ENCODE peak calls at places on chromosomes 4 and X, in eight cellular contexts. C is endothelial cell, A is tibial nerve, M is ovary, B is kidney, P is lower lobe of right lung, N is vagina, X is PC-3. L is an unnamed sample.
A peak's percentile ranks its signal among the peaks of the same experiment; 100 is the strongest.

GRCh38 chr4:41196633-41197332 is 17.6 kb downstream of the APBB2 start:
- DNase-seq in C (no peak), A (no peak), M (no peak), B (no peak), P (no peak), N (no peak), X (no peak), L (no peak)

GRCh38 chrX:3046253-3046909 is 5.1 kb downstream of the ARSF start:
- DNase-seq in C (no peak), A (no peak), M (no peak), B (no peak), P (no peak), N (no peak), X (no peak), L (no peak)

GRCh38 chrX:101485212-101486064 is at the start of gene ARMCX4:
- DNase-seq in C (peak; percentile 53), A (no peak), M (peak; percentile 85), B (peak; percentile 84), P (peak; percentile 55), N (no peak), X (no peak), L (peak; percentile 38)

GRCh38 chr4:155809835-155810234 is 51.0 kb downstream of the GUCY1B1 start:
- DNase-seq in C (no peak), A (peak; percentile 17), M (no peak), B (no peak), P (no peak), N (no peak), X (peak; percentile 87), L (no peak)

GRCh38 chr4:10599574-10599973 is 85.0 kb downstream of the CLNK start:
- DNase-seq in C (no peak), A (no peak), M (no peak), B (no peak), P (no peak), N (no peak), X (no peak), L (no peak)

GRCh38 chr4:26860922-26861433 is 337 bp downstream of the STIM2 start:
- DNase-seq in C (peak; percentile 59), A (no peak), M (peak; percentile 67), B (peak; percentile 89), P (peak; percentile 78), N (no peak), X (peak; percentile 19), L (peak; percentile 51)

GRCh38 chrX:26783512-26784225 is 567.7 kb downstream of the MAGEB5 start:
- DNase-seq in C (no peak), A (no peak), M (no peak), B (no peak), P (no peak), N (no peak), X (peak; percentile 25), L (no peak)

GRCh38 chr4:152415980-152416379 is 119.9 kb downstream of the FBXW7 start:
- DNase-seq in C (no peak), A (no peak), M (no peak), B (no peak), P (no peak), N (no peak), X (peak; percentile 40), L (no peak)

GRCh38 chr4:2924286-2924685 is 38.9 kb downstream of the NOP14 start:
- DNase-seq in C (no peak), A (no peak), M (no peak), B (peak; percentile 54), P (peak; percentile 42), N (no peak), X (no peak), L (no peak)

GRCh38 chrX:43504394-43504793 is 151.7 kb upstream of the MAOA start:
- DNase-seq in C (no peak), A (no peak), M (no peak), B (no peak), P (no peak), N (no peak), X (no peak), L (no peak)

GRCh38 chr4:88814043-88814617 is 116.5 kb upstream of the NAP1L5 start:
- DNase-seq in C (no peak), A (no peak), M (no peak), B (no peak), P (no peak), N (no peak), X (no peak), L (no peak)
- TF ChIP-seq CTCF in C (no peak), A (no peak), M (no peak), B (peak; percentile 25), P (no peak), N (no peak), X (no peak), L (peak; percentile 52)

GRCh38 chr4:76733380-76733779 is 164.6 kb downstream of the SOWAHB start:
- DNase-seq in C (no peak), A (no peak), M (no peak), B (no peak), P (no peak), N (no peak), X (peak; percentile 70), L (no peak)
- TF ChIP-seq CTCF in C (no peak), A (no peak), M (no peak), B (peak; percentile 42), P (no peak), N (no peak), X (peak; percentile 80), L (peak; percentile 35)

GRCh38 chr4:5472166-5472565 is 236.2 kb downstream of the EVC2 start:
- DNase-seq in C (no peak), A (no peak), M (no peak), B (no peak), P (no peak), N (no peak), X (no peak), L (no peak)
- TF ChIP-seq CTCF in C (no peak), A (no peak), M (no peak), B (no peak), P (no peak), N (no peak), X (no peak), L (no peak)

GRCh38 chr4:98150092-98150761 is 7.0 kb upstream of the STPG2 start:
- DNase-seq in C (no peak), A (no peak), M (no peak), B (no peak), P (no peak), N (no peak), X (peak; percentile 18), L (no peak)
- TF ChIP-seq CTCF in C (peak; percentile 39), A (no peak), M (no peak), B (peak; percentile 11), P (no peak), N (no peak), X (peak; percentile 50), L (peak; percentile 49)

GRCh38 chrX:154097597-154098541 is at the start of gene MECP2:
- DNase-seq in C (peak; percentile 88), A (peak; percentile 81), M (peak; percentile 91), B (peak; percentile 96), P (peak; percentile 93), N (no peak), X (peak; percentile 92), L (peak; percentile 83)
- TF ChIP-seq CTCF in C (no peak), A (no peak), M (no peak), B (no peak), P (no peak), N (no peak), X (no peak), L (no peak)

DNA sequence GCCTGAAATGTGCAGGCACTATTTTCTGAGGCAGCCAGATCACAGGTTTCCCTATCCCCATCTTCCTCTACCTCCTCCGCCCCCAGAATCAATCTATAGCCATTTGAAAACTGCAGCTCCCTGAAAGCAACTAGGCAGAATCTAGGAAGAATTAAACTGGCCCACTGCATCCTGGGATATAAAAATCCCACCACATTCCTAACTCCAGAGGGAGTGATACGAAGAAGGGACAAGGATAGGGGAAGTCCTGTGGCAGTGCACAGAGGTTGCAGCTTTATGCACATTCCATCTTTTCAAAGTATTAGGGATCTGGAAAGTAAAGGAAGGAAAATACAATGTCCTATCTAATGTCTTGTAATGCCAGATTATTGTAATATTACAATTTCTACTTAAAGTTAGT is 18.3 kb upstream of the HERC3 start:
- DNase-seq in C (peak; percentile 5), A (no peak), M (no peak), B (no peak), P (no peak), N (no peak), X (peak; percentile 16), L (no peak)
- TF ChIP-seq CTCF in C (no peak), A (no peak), M (no peak), B (no peak), P (peak; percentile 27), N (no peak), X (peak; percentile 24), L (peak; percentile 35)

GRCh38 chr4:123825596-123826291 is 429.1 kb downstream of the SPRY1 start:
- DNase-seq in C (no peak), A (no peak), M (no peak), B (no peak), P (no peak), N (no peak), X (peak; percentile 11), L (no peak)
- TF ChIP-seq CTCF in C (no peak), A (no peak), M (no peak), B (no peak), P (no peak), N (no peak), X (no peak), L (no peak)

GRCh38 chrX:44904542-44905115 is 31.6 kb downstream of the KDM6A start:
- DNase-seq in C (no peak), A (no peak), M (no peak), B (no peak), P (no peak), N (no peak), X (no peak), L (no peak)
- TF ChIP-seq CTCF in C (no peak), A (peak; percentile 19), M (no peak), B (no peak), P (no peak), N (no peak), X (peak; percentile 43), L (no peak)